ENCODE peak calls at places on chromosomes 2 and 18, in four cellular contexts. U, O, I and Y are unnamed samples.

GRCh38 chr2:136242687-136243277 is 124.8 kb upstream of the CXCR4 start:
- DNase-seq in U (no peak), O (no peak), I (no peak), Y (no peak)

GRCh38 chr2:56034258-56034657 is 110.7 kb upstream of the EFEMP1 start:
- DNase-seq in U (no peak), O (no peak), I (no peak), Y (no peak)

GRCh38 chr2:112156152-112156986 is 18.2 kb downstream of the FBLN7 start:
- DNase-seq in U (peak; percentile 47), O (no peak), I (peak; percentile 10), Y (no peak)

GRCh38 chr2:26852405-26853348 is 4.7 kb downstream of the DPYSL5 start:
- DNase-seq in U (no peak), O (no peak), I (no peak), Y (no peak)

GRCh38 chr18:57397440-57397839 is 37.7 kb upstream of the ONECUT2 start:
- DNase-seq in U (peak; percentile 84), O (peak; percentile 2), I (peak; percentile 7), Y (no peak)

GRCh38 chr18:47931707-47932103 is 1.2 kb upstream of the SMAD2 start:
- DNase-seq in U (no peak), O (peak; percentile 66), I (peak; percentile 34), Y (peak; percentile 59)

GRCh38 chr18:26524952-26525351 is 23.4 kb downstream of the KCTD1 start:
- DNase-seq in U (no peak), O (no peak), I (no peak), Y (no peak)

GRCh38 chr18:31217455-31217854 is 54.8 kb upstream of the DSC1 start:
- DNase-seq in U (no peak), O (no peak), I (no peak), Y (no peak)

GRCh38 chr2:75602724-75603342 is 42.1 kb upstream of the EVA1A start:
- DNase-seq in U (peak; percentile 88), O (no peak), I (peak; percentile 73), Y (no peak)

GRCh38 chr2:32902986-32903385 is 43.8 kb upstream of the LTBP1 start:
- DNase-seq in U (no peak), O (no peak), I (no peak), Y (no peak)
- H2AFZ ChIP-seq in U (no peak overlapping the region), O (peak overlapping the region; percentile 81), I (no peak overlapping the region), Y (peak overlapping the region; percentile 40)

DNA sequence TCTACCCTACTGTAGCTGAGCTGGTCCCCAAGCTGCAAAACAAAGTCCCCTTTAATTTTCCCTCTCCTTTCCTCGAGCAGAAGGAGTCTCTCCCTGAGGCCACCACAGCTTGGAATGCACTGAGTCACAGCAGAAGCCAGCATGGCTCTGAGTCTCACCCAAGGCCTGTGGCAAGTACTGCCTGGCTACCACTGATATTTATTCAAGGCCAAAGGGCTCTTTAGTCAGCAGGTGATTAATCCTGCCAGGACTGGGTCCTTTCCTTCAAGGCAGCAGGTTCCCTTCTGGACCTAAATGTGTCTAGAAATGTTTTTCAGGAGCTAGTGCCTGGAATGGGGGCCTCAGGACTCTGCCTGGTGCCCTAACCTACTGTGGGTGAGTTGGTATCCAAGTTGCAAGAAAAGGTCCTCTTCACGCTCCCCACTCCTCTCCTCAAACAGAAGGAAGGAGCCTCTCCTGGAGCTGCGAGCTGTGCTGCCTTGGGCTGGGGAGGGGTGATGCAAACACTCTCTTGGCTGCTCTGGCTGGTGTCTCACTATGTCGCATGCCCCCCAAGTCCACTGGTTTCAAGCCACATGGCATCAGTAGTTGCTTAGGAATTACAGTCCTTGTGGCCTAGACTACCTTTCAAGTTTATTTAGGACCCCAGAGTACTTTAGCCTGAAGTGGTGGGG is 53.4 kb downstream of the CD28 start:
- DNase-seq in U (peak; percentile 87), O (no peak), I (peak; percentile 45), Y (no peak)
- H2AFZ ChIP-seq in U (peak overlapping the region; percentile 47), O (no peak overlapping the region), I (no peak overlapping the region), Y (no peak overlapping the region)

GRCh38 chr18:23277399-23277798 is 142.1 kb downstream of the CABLES1 start:
- DNase-seq in U (no peak), O (no peak), I (no peak), Y (no peak)
- H2AFZ ChIP-seq in U (no peak overlapping the region), O (no peak overlapping the region), I (no peak overlapping the region), Y (no peak overlapping the region)

GRCh38 chr2:215727507-215728503 is 285.5 kb downstream of the MREG start:
- DNase-seq in U (peak; percentile 59), O (no peak), I (no peak), Y (no peak)

GRCh38 chr2:215728504-215729065 is 284.8 kb downstream of the MREG start:
- DNase-seq in U (peak; percentile 95), O (peak; percentile 34), I (peak; percentile 99), Y (no peak)

GRCh38 chr2:215726070-215726469 is 287.3 kb downstream of the MREG start:
- DNase-seq in U (no peak), O (no peak), I (no peak), Y (no peak)

GRCh38 chr2:215731108-215731507 is 282.2 kb downstream of the MREG start:
- DNase-seq in U (no peak), O (no peak), I (no peak), Y (no peak)

DNA sequence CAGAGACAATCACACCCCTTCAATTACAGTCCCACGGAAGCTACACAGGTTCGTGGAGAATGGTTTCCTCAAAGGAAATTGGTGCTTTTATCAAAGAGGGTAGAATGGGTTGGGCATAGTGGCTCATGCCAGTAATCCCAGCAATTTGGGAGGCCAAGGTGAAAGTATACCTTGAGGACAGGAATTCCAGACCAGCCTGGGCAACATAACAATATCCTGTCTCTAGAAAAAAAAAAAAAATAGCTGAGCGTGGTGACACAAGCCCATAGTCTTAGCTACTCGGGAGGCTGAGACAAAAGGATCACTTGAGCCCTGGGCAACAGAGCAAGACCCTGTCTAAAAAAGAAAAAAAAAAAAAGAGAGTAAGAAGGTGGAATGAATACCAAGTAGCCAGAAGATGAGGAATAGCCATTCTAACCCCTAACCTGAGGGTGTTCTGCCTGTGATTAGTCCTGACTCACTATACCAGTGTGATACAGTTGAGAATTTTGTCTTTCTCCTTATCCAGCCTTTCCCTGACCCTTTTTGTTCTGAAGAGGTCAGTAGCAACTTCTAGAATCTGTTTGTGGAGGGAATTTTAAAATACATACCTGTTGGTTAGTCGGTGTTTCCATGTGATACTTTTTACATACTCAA is 283.2 kb downstream of the MREG start:
- DNase-seq in U (peak; percentile 57), O (no peak), I (no peak), Y (no peak)
- H2AFZ ChIP-seq in U (no peak overlapping the region), O (no peak overlapping the region), I (no peak overlapping the region), Y (no peak overlapping the region)

DNA sequence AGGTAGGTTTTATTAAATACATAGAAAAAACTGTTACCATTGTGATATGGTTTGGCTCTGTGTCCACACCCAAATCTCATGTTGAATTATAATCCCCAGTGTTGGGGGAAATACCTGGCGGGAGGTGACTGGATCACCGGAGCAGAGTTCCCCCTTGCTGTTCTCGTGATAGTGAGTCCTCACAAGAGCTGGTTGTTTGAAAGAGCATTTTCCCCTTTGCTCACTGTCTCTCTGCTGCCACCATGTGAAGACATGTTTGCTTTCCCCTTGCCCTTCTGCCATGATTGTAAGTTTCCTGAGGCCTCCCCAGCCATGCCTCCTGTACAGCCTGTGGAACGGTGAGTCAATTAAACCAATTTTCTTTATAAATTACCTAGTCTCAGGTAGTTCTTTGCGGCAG is 352.7 kb upstream of the SLC39A10 start:
- DNase-seq in U (peak; percentile 2), O (peak; percentile 16), I (peak; percentile 36), Y (peak; percentile 32)
- H2AFZ ChIP-seq in U (no peak overlapping the region), O (no peak overlapping the region), I (no peak overlapping the region), Y (no peak overlapping the region)

GRCh38 chr2:147501973-147502372 is 342.9 kb upstream of the ACVR2A start:
- DNase-seq in U (no peak), O (no peak), I (no peak), Y (no peak)
- H2AFZ ChIP-seq in U (no peak overlapping the region), O (no peak overlapping the region), I (no peak overlapping the region), Y (no peak overlapping the region)